ENCODE peak calls at places on chromosomes 5 and 9, in nine cellular contexts. One of them, this sample, is unnamed. For H3K27me3, the result is how much of the 10 kb centered on the place peaks cover.

GRCh38 chr9:4298255-4299005 is 1.4 kb downstream of the GLIS3 start:
- DNase-seq in GM23338: peak
- DNase-seq in HepG2: no peak
- DNase-seq in HCT116: no peak
- DNase-seq in SK-N-SH: peak
- DNase-seq in prostate gland: peak
- DNase-seq in sigmoid colon: peak
- DNase-seq in H1: no peak
- DNase-seq in stomach: peak
- DNase-seq in this sample: peak

GRCh38 chr5:60577116-60577515 is 122.8 kb downstream of the DEPDC1B start:
- DNase-seq in GM23338: no peak
- DNase-seq in HepG2: no peak
- DNase-seq in HCT116: no peak
- DNase-seq in SK-N-SH: no peak
- DNase-seq in prostate gland: no peak
- DNase-seq in sigmoid colon: no peak
- DNase-seq in H1: no peak
- DNase-seq in stomach: no peak
- DNase-seq in this sample: no peak

GRCh38 chr5:180078348-180078747 is 6.8 kb upstream of the RNF130 start:
- DNase-seq in GM23338: no peak
- DNase-seq in HepG2: no peak
- DNase-seq in HCT116: no peak
- DNase-seq in SK-N-SH: no peak
- DNase-seq in prostate gland: no peak
- DNase-seq in sigmoid colon: no peak
- DNase-seq in H1: no peak
- DNase-seq in stomach: no peak
- DNase-seq in this sample: no peak

GRCh38 chr5:124528838-124529237 is 217.6 kb downstream of the ZNF608 start:
- DNase-seq in GM23338: no peak
- DNase-seq in HepG2: no peak
- DNase-seq in HCT116: no peak
- DNase-seq in SK-N-SH: no peak
- DNase-seq in prostate gland: no peak
- DNase-seq in sigmoid colon: no peak
- DNase-seq in H1: no peak
- DNase-seq in stomach: no peak
- DNase-seq in this sample: no peak

GRCh38 chr5:181149806-181150733 is 2.7 kb downstream of the OR2V2 start:
- DNase-seq in GM23338: no peak
- DNase-seq in HepG2: no peak
- DNase-seq in HCT116: no peak
- DNase-seq in SK-N-SH: no peak
- DNase-seq in prostate gland: no peak
- DNase-seq in sigmoid colon: no peak
- DNase-seq in H1: no peak
- DNase-seq in stomach: no peak
- DNase-seq in this sample: no peak

GRCh38 chr9:121954477-121955175 is 138.5 kb downstream of the TTLL11 start:
- DNase-seq in GM23338: no peak
- DNase-seq in HepG2: no peak
- DNase-seq in HCT116: no peak
- DNase-seq in SK-N-SH: peak
- DNase-seq in prostate gland: no peak
- DNase-seq in sigmoid colon: peak
- DNase-seq in H1: no peak
- DNase-seq in stomach: no peak
- DNase-seq in this sample: peak

GRCh38 chr5:176189857-176190256 is 48.4 kb upstream of the SIMC1 start:
- DNase-seq in GM23338: no peak
- DNase-seq in HepG2: no peak
- DNase-seq in HCT116: no peak
- DNase-seq in SK-N-SH: no peak
- DNase-seq in prostate gland: no peak
- DNase-seq in sigmoid colon: no peak
- DNase-seq in H1: no peak
- DNase-seq in stomach: no peak
- DNase-seq in this sample: no peak

GRCh38 chr9:15501179-15501578 is 9.6 kb downstream of the PSIP1 start:
- DNase-seq in GM23338: no peak
- DNase-seq in HepG2: no peak
- DNase-seq in HCT116: no peak
- DNase-seq in SK-N-SH: no peak
- DNase-seq in prostate gland: no peak
- DNase-seq in sigmoid colon: no peak
- DNase-seq in H1: no peak
- DNase-seq in stomach: no peak
- DNase-seq in this sample: no peak

GRCh38 chr9:16879416-16879815 is 8.9 kb upstream of the BNC2 start:
- DNase-seq in GM23338: no peak
- DNase-seq in HepG2: no peak
- DNase-seq in HCT116: no peak
- DNase-seq in SK-N-SH: no peak
- DNase-seq in prostate gland: no peak
- DNase-seq in sigmoid colon: no peak
- DNase-seq in H1: no peak
- DNase-seq in stomach: no peak
- DNase-seq in this sample: no peak

GRCh38 chr5:55438931-55439477 is 95.8 kb downstream of the PLPP1 start:
- DNase-seq in GM23338: peak
- DNase-seq in HepG2: peak
- DNase-seq in HCT116: no peak
- DNase-seq in SK-N-SH: no peak
- DNase-seq in prostate gland: no peak
- DNase-seq in sigmoid colon: peak
- DNase-seq in H1: peak
- DNase-seq in stomach: no peak
- DNase-seq in this sample: no peak

GRCh38 chr5:53558966-53559365 is 1.5 kb upstream of the NDUFS4 start:
- DNase-seq in GM23338: no peak
- DNase-seq in HepG2: no peak
- DNase-seq in HCT116: no peak
- DNase-seq in SK-N-SH: no peak
- DNase-seq in prostate gland: no peak
- DNase-seq in sigmoid colon: no peak
- DNase-seq in H1: no peak
- DNase-seq in stomach: no peak
- DNase-seq in this sample: no peak

GRCh38 chr5:53557386-53557785 is 3.1 kb upstream of the NDUFS4 start:
- DNase-seq in GM23338: no peak
- DNase-seq in HepG2: no peak
- DNase-seq in HCT116: no peak
- DNase-seq in SK-N-SH: no peak
- DNase-seq in prostate gland: no peak
- DNase-seq in sigmoid colon: no peak
- DNase-seq in H1: no peak
- DNase-seq in stomach: no peak
- DNase-seq in this sample: no peak

GRCh38 chr5:53560028-53560427 is 411 bp upstream of the NDUFS4 start:
- DNase-seq in GM23338: no peak
- DNase-seq in HepG2: no peak
- DNase-seq in HCT116: no peak
- DNase-seq in SK-N-SH: peak
- DNase-seq in prostate gland: no peak
- DNase-seq in sigmoid colon: no peak
- DNase-seq in H1: no peak
- DNase-seq in stomach: no peak
- DNase-seq in this sample: no peak

GRCh38 chr5:53556001-53556400 is 4.4 kb upstream of the NDUFS4 start:
- DNase-seq in GM23338: no peak
- DNase-seq in HepG2: no peak
- DNase-seq in HCT116: no peak
- DNase-seq in SK-N-SH: no peak
- DNase-seq in prostate gland: no peak
- DNase-seq in sigmoid colon: no peak
- DNase-seq in H1: no peak
- DNase-seq in stomach: no peak
- DNase-seq in this sample: no peak

DNA sequence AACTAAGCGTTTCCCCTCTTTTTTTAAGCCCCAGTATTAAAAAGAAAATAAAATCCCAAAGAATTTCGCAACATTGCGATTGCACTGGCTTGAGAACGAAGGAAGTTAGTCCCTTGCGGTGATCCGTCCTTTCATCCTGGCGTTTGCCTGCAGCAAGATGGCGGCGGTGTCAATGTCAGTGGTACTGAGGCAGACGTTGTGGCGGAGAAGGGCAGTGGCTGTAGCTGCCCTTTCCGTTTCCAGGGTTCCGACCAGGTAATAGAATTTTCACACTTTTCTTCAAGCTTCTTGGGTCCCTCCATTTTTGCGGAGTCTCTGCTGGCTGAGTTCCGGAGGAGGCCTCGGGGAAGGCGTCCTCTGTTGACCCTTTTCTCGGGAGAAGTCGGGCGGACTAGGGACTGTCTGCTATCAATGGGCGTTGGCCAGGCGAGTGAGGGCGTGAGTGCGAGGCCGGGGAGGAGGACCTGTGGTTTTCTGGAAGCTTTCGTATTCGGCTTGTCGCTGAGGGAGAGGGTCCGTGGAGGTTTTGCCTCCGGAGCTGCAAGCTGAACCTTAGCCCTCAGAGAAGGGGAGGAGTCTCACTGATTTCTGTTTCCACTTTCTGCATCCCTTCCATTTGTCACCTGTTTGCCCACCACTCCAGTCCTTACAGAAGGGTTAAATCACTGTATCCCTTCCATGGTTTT is at the start of gene NDUFS4:
- DNase-seq in GM23338: peak
- DNase-seq in HepG2: peak
- DNase-seq in HCT116: peak
- DNase-seq in SK-N-SH: peak
- DNase-seq in prostate gland: peak
- DNase-seq in sigmoid colon: peak
- DNase-seq in H1: peak
- DNase-seq in stomach: peak
- DNase-seq in this sample: peak
- TF ChIP-seq POLR2AphosphoS5 in GM23338: peak
- TF ChIP-seq POLR2AphosphoS5 in HepG2: peak
- TF ChIP-seq POLR2AphosphoS5 in HCT116: peak
- TF ChIP-seq POLR2AphosphoS5 in SK-N-SH: peak
- TF ChIP-seq POLR2AphosphoS5 in prostate gland: peak
- TF ChIP-seq POLR2AphosphoS5 in sigmoid colon: peak
- TF ChIP-seq POLR2AphosphoS5 in H1: peak
- TF ChIP-seq POLR2AphosphoS5 in stomach: peak
- TF ChIP-seq POLR2AphosphoS5 in this sample: peak

DNA sequence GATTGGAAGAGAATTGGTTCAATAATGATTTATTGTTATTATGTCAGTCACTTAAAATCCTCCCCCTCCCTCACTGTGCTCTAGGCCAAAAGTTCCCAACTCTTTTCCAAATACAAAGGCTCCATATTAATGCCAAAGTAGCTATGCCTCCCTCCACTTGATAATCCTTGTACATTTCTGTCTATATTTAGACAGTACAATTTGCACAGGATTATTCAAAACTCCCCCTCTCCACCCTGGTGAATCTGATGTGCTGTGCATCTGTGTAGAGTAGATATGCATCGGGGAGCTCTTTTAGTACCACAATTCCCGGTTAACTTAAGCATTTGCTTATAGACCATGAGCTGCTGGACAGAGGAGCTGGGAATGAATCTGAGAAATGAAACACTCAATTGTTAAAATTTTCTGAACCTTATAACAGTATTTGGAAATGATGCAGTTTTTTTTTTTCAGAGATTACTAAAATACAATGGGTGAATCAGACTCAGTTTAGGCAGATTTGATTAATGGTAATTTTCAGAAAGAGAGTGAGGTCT is 27.6 kb downstream of the GLRA1 start:
- DNase-seq in GM23338: no peak
- DNase-seq in HepG2: no peak
- DNase-seq in HCT116: no peak
- DNase-seq in SK-N-SH: no peak
- DNase-seq in prostate gland: no peak
- DNase-seq in sigmoid colon: no peak
- DNase-seq in H1: no peak
- DNase-seq in stomach: no peak
- DNase-seq in this sample: no peak
- H3K27me3 ChIP-seq in GM23338: half or more
- H3K27me3 ChIP-seq in HepG2: under half
- H3K27me3 ChIP-seq in HCT116: under half
- H3K27me3 ChIP-seq in SK-N-SH: under half
- H3K27me3 ChIP-seq in prostate gland: under half
- H3K27me3 ChIP-seq in sigmoid colon: under half
- H3K27me3 ChIP-seq in H1: under half
- H3K27me3 ChIP-seq in stomach: under half
- H3K27me3 ChIP-seq in this sample: under half

GRCh38 chr5:88671808-88672499 is 211.0 kb downstream of the MEF2C start:
- DNase-seq in GM23338: peak
- DNase-seq in HepG2: no peak
- DNase-seq in HCT116: no peak
- DNase-seq in SK-N-SH: no peak
- DNase-seq in prostate gland: no peak
- DNase-seq in sigmoid colon: no peak
- DNase-seq in H1: no peak
- DNase-seq in stomach: no peak
- DNase-seq in this sample: no peak

GRCh38 chr5:88674262-88675158 is 208.5 kb downstream of the MEF2C start:
- DNase-seq in GM23338: peak
- DNase-seq in HepG2: no peak
- DNase-seq in HCT116: no peak
- DNase-seq in SK-N-SH: no peak
- DNase-seq in prostate gland: no peak
- DNase-seq in sigmoid colon: no peak
- DNase-seq in H1: no peak
- DNase-seq in stomach: no peak
- DNase-seq in this sample: no peak

GRCh38 chr5:88671408-88671807 is 211.6 kb downstream of the MEF2C start:
- DNase-seq in GM23338: no peak
- DNase-seq in HepG2: no peak
- DNase-seq in HCT116: no peak
- DNase-seq in SK-N-SH: no peak
- DNase-seq in prostate gland: no peak
- DNase-seq in sigmoid colon: no peak
- DNase-seq in H1: no peak
- DNase-seq in stomach: no peak
- DNase-seq in this sample: no peak

GRCh38 chr5:88675159-88675757 is 207.7 kb downstream of the MEF2C start:
- DNase-seq in GM23338: no peak
- DNase-seq in HepG2: no peak
- DNase-seq in HCT116: no peak
- DNase-seq in SK-N-SH: no peak
- DNase-seq in prostate gland: no peak
- DNase-seq in sigmoid colon: no peak
- DNase-seq in H1: no peak
- DNase-seq in stomach: no peak
- DNase-seq in this sample: no peak

GRCh38 chr5:88672644-88673493 is 210.1 kb downstream of the MEF2C start:
- DNase-seq in GM23338: peak
- DNase-seq in HepG2: no peak
- DNase-seq in HCT116: no peak
- DNase-seq in SK-N-SH: no peak
- DNase-seq in prostate gland: no peak
- DNase-seq in sigmoid colon: no peak
- DNase-seq in H1: no peak
- DNase-seq in stomach: no peak
- DNase-seq in this sample: no peak
- TF ChIP-seq POLR2AphosphoS5 in GM23338: no peak
- TF ChIP-seq POLR2AphosphoS5 in HepG2: no peak
- TF ChIP-seq POLR2AphosphoS5 in HCT116: no peak
- TF ChIP-seq POLR2AphosphoS5 in SK-N-SH: no peak
- TF ChIP-seq POLR2AphosphoS5 in prostate gland: no peak
- TF ChIP-seq POLR2AphosphoS5 in sigmoid colon: peak
- TF ChIP-seq POLR2AphosphoS5 in H1: no peak
- TF ChIP-seq POLR2AphosphoS5 in stomach: no peak
- TF ChIP-seq POLR2AphosphoS5 in this sample: no peak

GRCh38 chr9:74041588-74041987 is 455.5 kb upstream of the RORB start:
- DNase-seq in GM23338: no peak
- DNase-seq in HepG2: peak
- DNase-seq in HCT116: no peak
- DNase-seq in SK-N-SH: no peak
- DNase-seq in prostate gland: no peak
- DNase-seq in sigmoid colon: no peak
- DNase-seq in H1: no peak
- DNase-seq in stomach: no peak
- DNase-seq in this sample: no peak
- H3K27me3 ChIP-seq in GM23338: under half
- H3K27me3 ChIP-seq in HepG2: under half
- H3K27me3 ChIP-seq in HCT116: under half
- H3K27me3 ChIP-seq in SK-N-SH: under half
- H3K27me3 ChIP-seq in prostate gland: under half
- H3K27me3 ChIP-seq in sigmoid colon: under half
- H3K27me3 ChIP-seq in H1: under half
- H3K27me3 ChIP-seq in stomach: under half
- H3K27me3 ChIP-seq in this sample: under half